ENCODE peak calls at places on chromosomes 12 and 14, in four cellular contexts. N, S, H and A are unnamed samples.

GRCh38 chr14:68309631-68310030 is 483.2 kb downstream of the ZFP36L1 start:
- DNase-seq in S (no peak), H (no peak), N (no peak), A (no peak)

GRCh38 chr12:96886998-96887677 is 19.9 kb upstream of the NEDD1 start:
- DNase-seq in S (no peak), N (peak), H (peak), A (no peak)

GRCh38 chr12:131051155-131051473 is 97.4 kb downstream of the ADGRD1 start:
- DNase-seq in H (no peak), S (no peak), N (no peak), A (no peak)

GRCh38 chr14:61505815-61506809 is 184.7 kb downstream of the PRKCH start:
- DNase-seq in N (no peak), H (peak), S (no peak), A (no peak)

GRCh38 chr12:85920324-85920947 is 46.3 kb downstream of the NTS start:
- DNase-seq in H (peak), S (no peak), N (no peak), A (no peak)

GRCh38 chr14:70641548-70642312 is at the start of gene TTC9:
- DNase-seq in H (no peak), N (no peak), S (no peak), A (no peak)

GRCh38 chr12:88493651-88494050 is 86.6 kb downstream of the KITLG start:
- DNase-seq in H (peak), N (no peak), S (no peak), A (no peak)

GRCh38 chr14:56608682-56609081 is 29.1 kb downstream of the TMEM260 start:
- DNase-seq in S (no peak), N (no peak), H (peak), A (no peak)

GRCh38 chr14:66216763-66217162 is 269.4 kb upstream of the CCDC196 start:
- DNase-seq in H (no peak), N (no peak), S (no peak), A (no peak)

GRCh38 chr14:52922656-52923055 is 28.2 kb downstream of the FERMT2 start:
- DNase-seq in S (no peak), H (peak), N (no peak), A (no peak)

GRCh38 chr12:123894823-123895338 is 77.8 kb downstream of the CCDC92 start:
- DNase-seq in N (no peak), H (no peak), S (no peak), A (no peak)

GRCh38 chr12:90086281-90086680 is 377.6 kb upstream of the ATP2B1 start:
- DNase-seq in H (no peak), S (no peak), N (no peak), A (no peak)

GRCh38 chr14:100535287-100536131 is 51.7 kb downstream of the BEGAIN start:
- DNase-seq in N (peak), H (no peak), S (peak), A (no peak)

GRCh38 chr12:98516184-98516873 is 939 bp downstream of the TMPO start:
- DNase-seq in N (peak), H (peak), S (peak), A (peak)

GRCh38 chr12:11577658-11578260 is 71.7 kb upstream of the ETV6 start:
- DNase-seq in S (no peak), H (no peak), N (no peak), A (no peak)

GRCh38 chr12:125187148-125187733 is 122.0 kb downstream of the AACS start:
- DNase-seq in S (no peak), H (peak), N (no peak), A (no peak)

GRCh38 chr14:100844082-100844408 is 18.1 kb downstream of the MEG3 start:
- DNase-seq in S (no peak), H (no peak), N (no peak), A (no peak)

GRCh38 chr12:106436183-106436582 is 78.6 kb downstream of the POLR3B start:
- DNase-seq in S (no peak), N (no peak), H (no peak), A (no peak)

GRCh38 chr12:52389313-52390207 is 4.1 kb upstream of the KRT84 start:
- DNase-seq in H (peak), N (no peak), S (no peak), A (no peak)

GRCh38 chr12:66269757-66270383 is 32.4 kb upstream of the HELB start:
- DNase-seq in S (no peak), N (no peak), H (peak), A (peak)

GRCh38 chr12:13339091-13339490 is 142.6 kb downstream of the EMP1 start:
- DNase-seq in S (no peak), N (no peak), H (no peak), A (no peak)

GRCh38 chr12:56897844-56898341 is 36.3 kb downstream of the SDR9C7 start:
- DNase-seq in H (peak), N (no peak), S (no peak), A (no peak)

GRCh38 chr14:103006106-103006505 is 51.2 kb downstream of the CDC42BPB start:
- DNase-seq in S (peak), H (no peak), N (no peak), A (no peak)

GRCh38 chr12:57583008-57583831 is 7.8 kb upstream of the PIP4K2C start:
- DNase-seq in S (no peak), H (peak), N (peak), A (peak)

GRCh38 chr12:42099433-42099832 is 45.2 kb downstream of the GXYLT1 start:
- DNase-seq in S (no peak), N (no peak), H (no peak), A (no peak)

GRCh38 chr14:74549588-74549987 is 56.0 kb downstream of the ISCA2 start:
- DNase-seq in N (no peak), H (no peak), S (no peak), A (no peak)

GRCh38 chr12:13234045-13234641 is 37.6 kb downstream of the EMP1 start:
- DNase-seq in S (no peak), H (peak), N (peak), A (peak)

GRCh38 chr14:65169351-65169750 is 67.0 kb upstream of the MAX start:
- DNase-seq in H (peak), S (no peak), N (no peak), A (no peak)

GRCh38 chr14:65077318-65077717 is 25.0 kb downstream of the MAX start:
- DNase-seq in H (no peak), S (no peak), N (no peak), A (no peak)

GRCh38 chr14:55752580-55753365 is 172.8 kb downstream of the KTN1 start:
- DNase-seq in S (no peak), N (no peak), H (peak), A (no peak)

GRCh38 chr12:62317017-62317416 is 56.8 kb downstream of the USP15 start:
- DNase-seq in S (no peak), N (no peak), H (no peak), A (no peak)

GRCh38 chr14:96349286-96350075 is 13.7 kb downstream of the ATG2B start:
- DNase-seq in N (no peak), H (no peak), S (no peak), A (no peak)

GRCh38 chr12:991350-992278 is 591 bp downstream of the ERC1 start:
- DNase-seq in H (peak), N (peak), S (peak), A (peak)

GRCh38 chr12:58877243-58877743 is 43.0 kb downstream of the LRIG3 start:
- DNase-seq in S (no peak), H (peak), N (no peak), A (no peak)

DNA sequence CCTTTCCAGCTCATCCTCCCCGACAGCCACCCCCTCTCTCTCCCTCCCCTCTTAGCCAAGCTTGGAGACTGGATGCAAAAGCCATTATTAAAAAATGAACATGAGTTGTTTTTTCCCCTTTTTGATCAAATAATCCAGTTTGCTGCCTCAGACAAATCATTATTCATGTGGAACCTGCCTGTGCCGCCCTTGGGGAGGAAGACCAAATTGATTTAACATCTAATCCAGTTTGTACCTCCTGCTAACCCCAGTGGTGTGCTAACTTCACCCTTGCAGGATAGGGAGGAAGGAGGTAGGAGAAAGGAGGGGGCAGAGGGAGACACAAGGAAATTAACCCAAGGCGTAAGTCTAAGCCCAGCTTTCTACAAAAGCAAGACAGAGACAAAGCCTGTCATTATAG is 565.9 kb upstream of the TBX3 start:
- DNase-seq in N (no peak), S (no peak), H (no peak), A (no peak)
- TF ChIP-seq CTCF in N (no peak), S (no peak), H (no peak), A (no peak)

GRCh38 chr12:109567967-109568366 is 5.3 kb downstream of the MMAB start:
- DNase-seq in H (no peak), N (no peak), S (no peak), A (no peak)
- TF ChIP-seq CTCF in H (no peak), N (no peak), S (no peak), A (no peak)

DNA sequence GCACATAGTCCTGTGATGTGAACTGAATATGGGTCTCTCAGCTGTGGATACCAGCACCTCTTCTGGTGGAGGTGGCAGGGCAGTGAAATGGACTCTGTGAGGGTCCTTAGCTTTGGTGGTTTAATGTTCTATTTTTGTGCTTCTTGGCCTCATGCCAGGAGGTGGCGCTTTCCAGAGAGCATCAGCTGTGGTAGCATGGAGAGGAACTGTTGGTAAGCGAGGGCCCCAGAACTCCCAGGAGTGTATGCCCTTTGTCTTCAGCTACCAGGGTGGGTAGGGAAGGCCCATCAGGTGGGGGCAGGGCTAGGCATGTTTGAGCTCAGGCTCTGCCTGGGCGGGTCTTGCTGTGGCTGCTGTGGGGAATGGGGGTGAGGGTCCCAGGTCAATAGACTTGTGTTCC is 241.7 kb downstream of the AEBP2 start:
- DNase-seq in S (no peak), H (no peak), N (no peak), A (no peak)
- TF ChIP-seq CTCF in S (no peak), H (no peak), N (no peak), A (no peak)

DNA sequence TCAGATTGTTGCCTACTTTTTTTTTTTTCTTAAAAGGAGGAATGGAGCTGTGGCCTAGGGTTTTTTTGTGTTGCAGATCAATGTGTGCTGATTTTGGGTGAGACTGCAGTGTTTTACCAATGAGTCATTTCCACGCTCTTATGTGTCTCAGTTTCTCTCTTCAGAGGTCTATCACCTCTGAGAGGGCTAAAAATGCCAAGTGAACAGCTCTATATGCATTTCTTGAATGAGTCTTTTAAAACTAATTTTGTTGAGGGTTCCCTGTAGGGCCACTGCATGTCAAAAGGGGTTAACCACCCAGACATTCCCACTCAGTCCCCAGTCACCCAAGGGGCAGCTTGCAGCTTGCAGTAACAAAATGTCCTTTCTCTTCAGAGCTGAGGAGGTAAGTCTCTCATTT is 24.3 kb upstream of the GLIPR1L2 start:
- DNase-seq in H (peak), N (no peak), S (no peak), A (no peak)
- TF ChIP-seq CTCF in H (no peak), N (no peak), S (no peak), A (no peak)

GRCh38 chr14:51821822-51822221 is 38.6 kb upstream of the GNG2 start:
- DNase-seq in N (no peak), H (peak), S (no peak), A (no peak)

GRCh38 chr14:51818748-51819386 is 41.5 kb upstream of the GNG2 start:
- DNase-seq in H (no peak), N (no peak), S (no peak), A (no peak)

GRCh38 chr14:51822499-51822898 is 37.9 kb upstream of the GNG2 start:
- DNase-seq in N (no peak), S (no peak), H (no peak), A (no peak)

GRCh38 chr14:51816031-51816430 is 44.4 kb upstream of the GNG2 start:
- DNase-seq in H (no peak), S (no peak), N (no peak), A (no peak)

DNA sequence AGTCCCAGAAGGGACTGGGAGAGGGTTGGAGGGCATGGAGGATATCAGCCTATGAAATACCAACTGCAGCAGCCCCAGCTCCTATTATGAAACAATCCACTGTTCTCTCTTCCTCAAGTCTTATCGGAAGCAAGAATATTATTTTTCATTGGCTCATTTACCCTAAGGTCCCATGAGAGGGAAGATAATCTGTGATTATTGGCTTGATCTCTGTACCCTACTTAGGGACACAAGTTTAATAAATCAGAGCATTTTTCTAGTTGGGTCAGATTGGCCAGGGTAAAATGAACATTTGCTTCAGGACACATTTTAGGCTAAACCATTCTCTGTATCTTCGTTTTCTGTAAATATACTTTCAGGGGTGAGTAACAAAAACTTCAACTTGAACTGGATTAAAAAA is 43.1 kb upstream of the GNG2 start:
- DNase-seq in H (no peak), S (no peak), N (no peak), A (no peak)
- TF ChIP-seq CTCF in H (no peak), S (no peak), N (no peak), A (no peak)

GRCh38 chr12:116818948-116819832 is 62.1 kb downstream of the HRK start:
- DNase-seq in S (peak), H (peak), N (peak), A (peak)
- TF ChIP-seq CTCF in S (no peak), H (no peak), N (peak), A (no peak)

GRCh38 chr12:17352164-17352563 is 737.8 kb downstream of the RERGL start:
- DNase-seq in N (no peak), H (no peak), S (no peak), A (no peak)
- TF ChIP-seq CTCF in N (no peak), H (no peak), S (no peak), A (no peak)

GRCh38 chr14:86521032-86521730 is 991.2 kb downstream of the FLRT2 start:
- DNase-seq in S (no peak), N (no peak), H (no peak), A (no peak)
- TF ChIP-seq CTCF in S (no peak), N (no peak), H (no peak), A (no peak)

GRCh38 chr12:119025786-119026185 is 44.4 kb downstream of the SRRM4 start:
- DNase-seq in S (no peak), H (no peak), N (no peak), A (no peak)

GRCh38 chr12:119024226-119024810 is 43.0 kb downstream of the SRRM4 start:
- DNase-seq in H (no peak), S (no peak), N (no peak), A (no peak)

GRCh38 chr12:119016715-119017114 is 35.4 kb downstream of the SRRM4 start:
- DNase-seq in N (no peak), S (no peak), H (no peak), A (no peak)

GRCh38 chr12:119020377-119021360 is 39.3 kb downstream of the SRRM4 start:
- DNase-seq in S (no peak), H (no peak), N (no peak), A (no peak)
- TF ChIP-seq CTCF in S (no peak), H (no peak), N (no peak), A (peak)